ENCODE peak calls at places on chromosomes 1 and 21, in six cellular contexts. H is GM10248, G is heart right ventricle, J is B cell, L is RWPE1, E is WTC11. M is an unnamed sample.

GRCh38 chr1:41718444-41719028 is 200.2 kb downstream of the HIVEP3 start:
- DNase-seq in H (no peak), G (no peak), J (no peak), L (no peak), E (no peak), M (no peak)

GRCh38 chr1:65425697-65426096 is 5.2 kb downstream of the LEPR start:
- DNase-seq in H (no peak), G (no peak), J (no peak), L (peak), E (no peak), M (no peak)

GRCh38 chr1:171961861-171962260 is 120.6 kb downstream of the DNM3 start:
- DNase-seq in H (no peak), G (no peak), J (no peak), L (no peak), E (no peak), M (no peak)

GRCh38 chr21:31248598-31248997 is 95.5 kb downstream of the TIAM1 start:
- DNase-seq in H (no peak), G (no peak), J (no peak), L (peak), E (no peak), M (no peak)

GRCh38 chr1:201119206-201119814 is 7.1 kb upstream of the CACNA1S start:
- DNase-seq in H (peak), G (no peak), J (peak), L (peak), E (peak), M (peak)

GRCh38 chr1:196317535-196318522 is 290.4 kb downstream of the KCNT2 start:
- DNase-seq in H (no peak), G (peak), J (no peak), L (peak), E (peak), M (no peak)

GRCh38 chr1:219442575-219442974 is 170.3 kb downstream of the ZC3H11B start:
- DNase-seq in H (no peak), G (no peak), J (no peak), L (no peak), E (no peak), M (no peak)

GRCh38 chr1:24929876-24930702 is at the start of gene RUNX3:
- DNase-seq in H (peak), G (no peak), J (peak), L (no peak), E (peak), M (peak)

GRCh38 chr1:43671626-43672330 is 21.8 kb downstream of the KDM4A start:
- DNase-seq in H (no peak), G (no peak), J (no peak), L (no peak), E (no peak), M (no peak)

GRCh38 chr1:110800079-110800478 is 72.9 kb upstream of the CD53 start:
- DNase-seq in H (no peak), G (no peak), J (no peak), L (no peak), E (no peak), M (no peak)

GRCh38 chr1:3111616-3112021 is 42.6 kb downstream of the PRDM16 start:
- DNase-seq in H (no peak), G (no peak), J (no peak), L (no peak), E (no peak), M (no peak)

GRCh38 chr1:80925130-80925780 is 875.5 kb upstream of the ADGRL2 start:
- DNase-seq in H (no peak), G (no peak), J (no peak), L (no peak), E (no peak), M (no peak)

GRCh38 chr1:29709711-29710169 is 473.4 kb downstream of the PTPRU start:
- DNase-seq in H (no peak), G (no peak), J (no peak), L (peak), E (no peak), M (no peak)

GRCh38 chr1:20508411-20508771 is 440 bp upstream of the MUL1 start:
- DNase-seq in H (no peak), G (no peak), J (no peak), L (no peak), E (no peak), M (no peak)

GRCh38 chr1:246959944-246960693 is 28.4 kb upstream of the AHCTF1 start:
- DNase-seq in H (peak), G (no peak), J (peak), L (no peak), E (no peak), M (no peak)

GRCh38 chr1:209157514-209158285 is 425.8 kb upstream of the CAMK1G start:
- DNase-seq in H (no peak), G (no peak), J (no peak), L (no peak), E (peak), M (no peak)

GRCh38 chr1:42183210-42183609 is 18.7 kb upstream of the GUCA2A start:
- DNase-seq in H (no peak), G (no peak), J (no peak), L (no peak), E (no peak), M (no peak)

GRCh38 chr1:54239041-54239410 is 39.1 kb downstream of the MRPL37 start:
- DNase-seq in H (no peak), G (no peak), J (no peak), L (no peak), E (no peak), M (no peak)

GRCh38 chr1:6859415-6860343 is 74.4 kb downstream of the CAMTA1 start:
- DNase-seq in H (no peak), G (peak), J (no peak), L (peak), E (no peak), M (no peak)

GRCh38 chr1:8222789-8223188 is 95.1 kb upstream of the SLC45A1 start:
- DNase-seq in H (no peak), G (no peak), J (no peak), L (no peak), E (no peak), M (no peak)

GRCh38 chr1:100353988-100354387 is 1.7 kb downstream of the CDC14A start:
- DNase-seq in H (no peak), G (no peak), J (no peak), L (peak), E (no peak), M (no peak)

DNA sequence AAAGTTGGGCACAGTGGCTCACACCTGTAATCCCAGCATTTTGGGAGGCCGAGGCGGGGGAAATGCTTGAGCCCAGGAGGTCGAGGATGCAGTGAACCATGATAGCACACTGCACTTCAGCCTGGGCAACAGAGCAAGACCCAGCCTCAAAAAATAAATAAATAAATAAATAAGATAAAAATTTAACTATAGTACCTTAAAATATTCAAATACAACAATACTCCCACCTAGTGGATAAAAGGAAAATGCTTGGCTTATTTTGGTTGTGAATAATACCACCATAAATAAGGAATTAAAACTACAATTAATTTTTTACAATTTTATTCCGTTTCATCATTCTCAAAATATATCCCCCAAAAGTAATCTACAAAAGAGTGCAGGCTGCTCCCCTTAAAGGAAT is 8.1 kb downstream of the PSMG1 start:
- DNase-seq in H (no peak), G (no peak), J (peak), L (no peak), E (no peak), M (no peak)
- TF ChIP-seq CTCF in H (peak), G (peak), J (peak), L (no peak), E (no peak), M (peak)

DNA sequence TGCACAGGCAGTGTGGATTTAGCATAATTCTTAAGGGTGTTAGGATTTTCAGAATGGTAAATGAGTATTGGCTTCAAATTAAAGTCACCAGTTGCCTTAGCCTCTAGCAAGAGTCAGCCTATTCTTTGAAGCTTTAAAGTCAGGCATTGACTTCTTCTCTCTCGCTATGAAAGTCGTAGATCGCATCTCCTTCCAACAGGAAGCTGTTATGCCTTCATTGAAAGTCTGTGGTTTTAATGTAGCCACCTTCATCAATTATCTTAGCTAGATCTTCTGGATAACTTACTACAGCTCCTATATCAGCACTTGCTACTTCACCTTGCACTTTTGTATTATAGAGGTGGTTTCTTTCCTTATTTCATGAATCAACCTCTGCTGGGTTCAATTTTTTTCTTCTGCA is 320.2 kb downstream of the PTPRC start:
- DNase-seq in H (no peak), G (no peak), J (no peak), L (no peak), E (no peak), M (no peak)
- TF ChIP-seq CTCF in H (no peak), G (no peak), J (no peak), L (no peak), E (no peak), M (no peak)

DNA sequence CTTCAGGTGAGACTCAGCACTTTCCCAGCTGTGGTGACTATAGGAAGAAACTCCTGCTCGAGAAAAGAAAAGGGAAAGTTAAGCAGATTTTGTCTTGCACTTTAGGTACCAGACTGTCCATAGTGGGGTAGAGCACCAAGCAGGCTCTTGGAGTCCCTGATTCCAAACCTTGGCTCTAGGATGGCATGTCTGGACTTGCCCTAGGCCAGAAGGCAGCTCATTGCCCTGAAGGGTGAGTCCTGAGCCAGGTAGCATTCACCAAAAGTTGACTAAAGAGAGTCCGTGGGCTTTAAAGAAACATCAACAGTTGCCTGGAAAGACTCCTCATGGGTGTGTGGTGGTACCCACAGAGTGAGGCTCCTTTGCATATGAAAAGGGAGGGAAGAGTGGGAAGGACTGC is 145.2 kb upstream of the SNX7 start:
- DNase-seq in H (no peak), G (no peak), J (no peak), L (no peak), E (no peak), M (no peak)
- TF ChIP-seq CTCF in H (no peak), G (no peak), J (no peak), L (no peak), E (no peak), M (no peak)

GRCh38 chr1:221723018-221723917 is 18.6 kb downstream of the DUSP10 start:
- DNase-seq in H (no peak), G (no peak), J (no peak), L (no peak), E (no peak), M (peak)
- TF ChIP-seq CTCF in H (no peak), G (no peak), J (no peak), L (no peak), E (no peak), M (no peak)

GRCh38 chr1:204128464-204128963 is 23.3 kb downstream of the ETNK2 start:
- DNase-seq in H (no peak), G (no peak), J (no peak), L (no peak), E (no peak), M (no peak)

GRCh38 chr1:204126941-204127340 is 24.9 kb downstream of the ETNK2 start:
- DNase-seq in H (no peak), G (no peak), J (no peak), L (no peak), E (no peak), M (no peak)

GRCh38 chr1:204128964-204129896 is 22.6 kb downstream of the ETNK2 start:
- DNase-seq in H (peak), G (peak), J (peak), L (peak), E (peak), M (peak)

GRCh38 chr1:204126367-204126766 is 25.5 kb downstream of the ETNK2 start:
- DNase-seq in H (no peak), G (no peak), J (no peak), L (no peak), E (no peak), M (no peak)

DNA sequence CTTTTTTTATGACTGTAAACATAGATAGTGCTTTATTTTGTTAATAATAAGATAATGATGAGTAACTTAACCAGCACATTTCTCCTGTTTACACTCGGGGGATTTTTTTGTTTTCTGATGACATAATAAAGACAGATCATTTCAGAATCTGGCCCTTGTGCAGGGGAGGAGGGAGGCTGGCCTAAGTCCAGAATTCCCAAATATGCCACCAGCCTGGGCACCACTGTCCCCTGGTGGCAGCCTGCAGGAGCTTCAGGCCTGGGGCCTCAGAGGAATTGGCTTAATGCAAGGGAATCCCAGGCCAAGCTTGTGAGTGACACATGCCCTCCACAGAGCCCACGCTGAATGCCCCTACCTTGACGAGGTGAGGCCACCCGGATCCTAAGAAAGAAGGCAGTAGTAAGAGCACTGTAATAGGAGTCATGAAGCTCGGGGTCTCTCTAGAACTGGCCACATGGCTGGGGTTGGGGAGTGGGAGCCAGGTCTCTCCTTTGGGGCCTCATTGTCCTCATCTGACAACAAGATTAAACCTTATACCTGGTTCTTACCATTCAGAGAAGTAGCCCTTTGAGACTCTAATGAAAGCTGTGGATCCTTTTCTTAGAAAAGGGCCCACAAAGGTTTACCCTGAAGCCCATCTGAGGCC is 24.1 kb downstream of the ETNK2 start:
- DNase-seq in H (no peak), G (peak), J (no peak), L (peak), E (peak), M (peak)
- TF ChIP-seq CTCF in H (peak), G (peak), J (peak), L (peak), E (peak), M (peak)

DNA sequence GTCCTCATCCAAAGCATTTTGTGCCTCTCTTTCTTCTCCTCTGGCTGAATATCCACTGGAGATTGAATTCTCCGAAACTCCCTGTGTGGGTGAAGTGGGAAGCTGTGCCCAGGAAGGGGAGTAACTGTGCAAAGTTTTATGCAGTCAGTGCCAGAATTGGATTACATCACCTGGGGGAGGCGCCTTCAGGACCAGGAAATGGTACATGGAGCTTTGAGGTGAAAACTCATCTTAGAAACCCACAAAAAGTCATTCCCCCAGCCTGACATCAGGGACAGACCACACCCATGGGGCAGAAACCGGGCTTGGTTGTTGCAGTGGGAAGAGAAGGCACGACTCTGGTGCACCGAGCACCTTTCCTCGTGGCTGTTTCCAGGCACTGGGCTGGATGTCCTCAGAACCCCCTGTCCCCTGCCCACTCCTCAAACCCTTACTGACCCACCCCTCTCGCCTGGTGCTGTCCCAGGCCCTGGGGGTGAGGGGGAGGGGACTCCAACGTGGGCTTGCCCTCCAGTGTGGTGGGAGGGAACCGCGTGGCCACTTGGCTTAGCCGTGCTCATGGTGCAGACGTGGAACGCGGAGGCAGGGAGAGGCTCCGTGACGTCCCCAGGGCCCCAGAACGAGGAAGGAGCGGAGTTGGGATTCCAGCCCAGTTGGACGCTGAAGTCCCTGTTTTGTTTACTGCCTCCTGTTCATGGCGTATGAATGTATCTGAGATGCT is 15.7 kb downstream of the TFF3 start:
- DNase-seq in H (no peak), G (peak), J (no peak), L (no peak), E (no peak), M (peak)
- TF ChIP-seq CTCF in H (no peak), G (no peak), J (no peak), L (no peak), E (no peak), M (no peak)

GRCh38 chr1:111990878-111991760 is 1.7 kb upstream of the KCND3 start:
- DNase-seq in H (peak), G (peak), J (no peak), L (peak), E (peak), M (no peak)
- TF ChIP-seq CTCF in H (no peak), G (peak), J (no peak), L (peak), E (no peak), M (no peak)

DNA sequence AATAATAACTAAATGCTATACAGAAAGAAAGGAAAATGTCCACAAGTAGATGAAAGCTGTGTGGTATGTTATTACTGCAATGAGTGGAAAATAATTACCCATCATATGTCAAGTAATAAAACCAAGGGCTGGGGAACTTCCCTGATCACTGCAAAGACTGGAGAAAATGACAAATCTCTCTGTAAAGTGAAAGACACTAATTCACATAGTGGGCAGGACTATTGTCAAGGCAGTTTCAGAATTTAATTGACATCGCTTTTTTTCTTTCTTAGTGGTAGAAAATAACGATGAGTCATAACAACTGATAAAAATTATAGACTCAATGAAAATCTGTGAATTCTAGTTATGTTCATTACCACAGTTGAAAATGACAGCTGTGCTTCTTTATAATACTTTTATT is 153.7 kb upstream of the ST6GALNAC5 start:
- DNase-seq in H (no peak), G (no peak), J (no peak), L (no peak), E (no peak), M (peak)
- TF ChIP-seq CTCF in H (no peak), G (no peak), J (no peak), L (no peak), E (no peak), M (no peak)

DNA sequence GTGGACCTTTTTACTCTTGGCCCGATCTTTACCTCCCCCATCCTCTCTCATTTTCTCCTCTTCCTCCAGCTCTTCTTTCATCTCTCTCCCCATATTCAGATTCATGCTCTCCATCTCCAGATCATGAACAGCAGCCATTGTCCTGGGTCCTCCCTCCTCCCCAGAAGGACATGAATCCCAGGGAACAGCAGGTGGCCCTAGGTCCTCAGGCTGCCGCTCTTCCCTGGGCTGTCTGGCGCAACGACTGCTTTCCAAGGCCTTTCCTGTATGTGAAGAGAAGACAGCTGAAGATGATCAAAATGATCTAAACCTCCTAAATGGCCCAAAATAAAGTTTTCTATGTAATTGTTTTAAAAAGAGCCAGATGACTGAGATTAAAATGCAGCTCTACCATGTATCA is 22.6 kb downstream of the RHBDL2 start:
- DNase-seq in H (no peak), G (no peak), J (no peak), L (no peak), E (no peak), M (no peak)
- TF ChIP-seq CTCF in H (no peak), G (peak), J (no peak), L (no peak), E (no peak), M (no peak)